ENCODE peak calls at places on chromosomes 1 and 21, in eight cellular contexts. A, Y, G, N, J, P, U and K are unnamed samples.
A peak's percentile ranks its signal among the peaks of the same experiment; 100 is the strongest.

GRCh38 chr21:31276663-31277062 is 67.4 kb downstream of the TIAM1 start:
- DNase-seq in A (no peak), Y (no peak), G (no peak), N (no peak), J (no peak), P (no peak), U (no peak), K (no peak)

GRCh38 chr1:148367596-148367995 is 115.5 kb downstream of the PPIAL4G start:
- DNase-seq in A (no peak), Y (no peak), G (peak; percentile 50), N (no peak), J (no peak), P (no peak), U (no peak), K (no peak)

GRCh38 chr1:245501635-245502034 is 346.9 kb downstream of the KIF26B start:
- DNase-seq in A (no peak), Y (no peak), G (no peak), N (no peak), J (no peak), P (no peak), U (no peak), K (no peak)

GRCh38 chr1:1770102-1770501 is 8.2 kb downstream of the NADK start:
- DNase-seq in A (no peak), Y (no peak), G (no peak), N (no peak), J (no peak), P (no peak), U (no peak), K (no peak)

GRCh38 chr21:29330797-29331196 is 32.1 kb downstream of the BACH1 start:
- DNase-seq in A (no peak), Y (no peak), G (no peak), N (no peak), J (no peak), P (no peak), U (no peak), K (no peak)

GRCh38 chr1:48870596-48870995 is 93.9 kb upstream of the BEND5 start:
- DNase-seq in A (peak; percentile 32), Y (no peak), G (peak; percentile 56), N (peak; percentile 49), J (no peak), P (peak; percentile 17), U (no peak), K (no peak)

GRCh38 chr1:109229531-109230127 is 15.9 kb downstream of the SARS1 start:
- DNase-seq in A (no peak), Y (peak; percentile 54), G (no peak), N (peak; percentile 21), J (no peak), P (no peak), U (no peak), K (no peak)

GRCh38 chr21:21898801-21899200 is 900.6 kb downstream of the NCAM2 start:
- DNase-seq in A (no peak), Y (no peak), G (peak; percentile 13), N (no peak), J (no peak), P (no peak), U (no peak), K (no peak)

GRCh38 chr1:197195100-197195499 is 48.6 kb upstream of the ASPM start:
- DNase-seq in A (no peak), Y (no peak), G (no peak), N (no peak), J (no peak), P (no peak), U (no peak), K (no peak)

GRCh38 chr1:206589206-206589605 is 23.1 kb downstream of the EIF2D start:
- DNase-seq in A (no peak), Y (no peak), G (peak; percentile 92), N (no peak), J (no peak), P (peak; percentile 30), U (peak; percentile 84), K (no peak)

DNA sequence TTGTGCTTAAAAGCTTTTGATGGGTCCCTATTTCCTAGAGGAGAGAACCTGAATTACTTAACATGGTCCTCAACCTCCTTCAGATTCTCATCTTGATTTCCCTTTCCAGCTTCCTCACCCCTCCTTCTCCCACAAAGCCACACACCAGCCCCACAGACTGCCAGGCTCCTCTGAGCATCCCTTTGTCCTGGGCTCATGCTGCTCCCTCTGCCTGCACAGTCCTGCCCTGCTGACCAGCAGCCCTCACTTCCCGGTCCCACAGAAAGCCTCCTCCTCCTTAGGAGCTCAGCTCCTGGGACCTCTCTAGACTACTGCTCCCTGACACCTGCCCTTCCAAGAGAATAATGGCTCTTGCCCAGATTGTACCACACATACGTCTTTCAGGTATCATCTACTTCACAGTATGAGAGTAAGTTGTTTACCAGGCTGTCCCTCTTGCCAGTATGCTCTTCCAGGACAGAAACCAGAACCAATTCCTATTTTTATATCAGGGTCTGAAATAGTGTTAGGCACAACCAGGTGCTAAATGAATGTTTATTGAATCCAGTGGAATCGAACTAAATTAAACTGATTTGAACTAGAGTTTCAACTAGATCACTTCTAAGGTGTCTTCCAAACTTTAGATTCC is 373.4 kb downstream of the LMX1A start:
- DNase-seq in A (no peak), Y (peak; percentile 61), G (no peak), N (no peak), J (no peak), P (no peak), U (no peak), K (no peak)
- TF ChIP-seq CTCF in A (no peak), Y (no peak), G (no peak), N (no peak), J (no peak), P (no peak), U (no peak), K (no peak)

GRCh38 chr1:226762988-226763740 is 24.1 kb upstream of the ITPKB start:
- DNase-seq in A (no peak), Y (no peak), G (no peak), N (no peak), J (no peak), P (no peak), U (no peak), K (no peak)
- TF ChIP-seq CTCF in A (no peak), Y (no peak), G (no peak), N (no peak), J (no peak), P (no peak), U (no peak), K (no peak)

GRCh38 chr1:159421821-159422220 is 10.2 kb upstream of the OR10J4 start:
- DNase-seq in A (no peak), Y (no peak), G (no peak), N (peak; percentile 19), J (no peak), P (no peak), U (no peak), K (no peak)
- TF ChIP-seq CTCF in A (peak; percentile 23), Y (no peak), G (peak; percentile 6), N (peak; percentile 83), J (peak; percentile 22), P (no peak), U (no peak), K (no peak)

DNA sequence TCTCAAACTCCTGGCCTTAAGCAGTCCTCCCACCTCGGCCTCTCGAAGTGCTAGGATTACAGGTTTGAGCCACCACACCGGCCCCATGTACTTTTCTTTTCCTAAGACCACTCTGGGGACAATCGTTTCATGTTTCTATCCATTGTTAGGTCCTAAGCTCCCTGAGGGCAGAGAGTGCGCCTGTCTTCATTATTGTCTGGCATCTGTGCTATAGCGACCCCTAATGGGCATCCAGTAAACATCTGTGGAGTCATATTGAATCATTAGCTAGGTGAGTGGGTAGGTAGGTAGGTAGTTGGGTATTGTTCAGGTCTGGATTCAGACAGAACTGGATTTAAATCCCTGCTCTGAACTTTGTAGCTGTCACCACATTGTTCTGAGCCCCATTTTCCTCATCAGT is 66.1 kb downstream of the TMEM53 start:
- DNase-seq in A (no peak), Y (no peak), G (no peak), N (no peak), J (no peak), P (no peak), U (no peak), K (peak; percentile 20)
- TF ChIP-seq CTCF in A (no peak), Y (no peak), G (peak; percentile 44), N (peak; percentile 36), J (no peak), P (no peak), U (no peak), K (no peak)

DNA sequence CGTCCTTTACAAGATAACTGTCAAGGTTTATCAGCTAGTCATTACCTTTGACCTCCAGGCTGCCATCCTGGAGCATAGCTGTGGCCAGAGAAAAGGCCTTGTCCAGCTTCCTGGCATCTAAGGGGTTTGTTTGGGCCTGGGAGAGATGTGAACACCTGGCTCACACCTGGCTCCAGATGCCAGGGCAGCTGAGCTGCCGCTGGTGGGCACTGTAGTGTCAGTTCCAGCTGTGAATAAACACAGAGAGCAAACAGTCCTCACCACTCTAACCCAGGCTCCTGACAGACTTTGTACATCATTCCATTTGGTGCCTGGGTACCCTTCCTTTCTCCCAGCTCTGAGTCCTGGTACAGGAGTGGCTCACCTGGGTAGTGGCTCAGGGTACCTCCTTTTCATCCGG is 14.3 kb upstream of the KCNA10 start:
- DNase-seq in A (no peak), Y (no peak), G (no peak), N (no peak), J (no peak), P (no peak), U (no peak), K (no peak)
- TF ChIP-seq CTCF in A (no peak), Y (no peak), G (no peak), N (no peak), J (no peak), P (no peak), U (no peak), K (no peak)

GRCh38 chr1:86396503-86396900 is 379 bp upstream of the ODF2L start:
- DNase-seq in A (no peak), Y (no peak), G (no peak), N (no peak), J (no peak), P (peak; percentile 18), U (no peak), K (no peak)

GRCh38 chr1:86394416-86394815 is 1.7 kb downstream of the ODF2L start:
- DNase-seq in A (no peak), Y (no peak), G (peak; percentile 50), N (no peak), J (no peak), P (no peak), U (no peak), K (no peak)

GRCh38 chr1:86395771-86396502 is at the start of gene ODF2L:
- DNase-seq in A (peak; percentile 90), Y (peak; percentile 92), G (peak; percentile 87), N (peak; percentile 91), J (peak; percentile 82), P (peak; percentile 91), U (peak; percentile 94), K (peak; percentile 83)
- TF ChIP-seq CTCF in A (no peak), Y (peak; percentile 12), G (no peak), N (no peak), J (no peak), P (no peak), U (no peak), K (no peak)

GRCh38 chr21:43919871-43920801 is 55.1 kb downstream of the AGPAT3 start:
- DNase-seq in A (no peak), Y (peak; percentile 27), G (no peak), N (no peak), J (no peak), P (peak; percentile 63), U (no peak), K (no peak)
- TF ChIP-seq CTCF in A (no peak), Y (no peak), G (no peak), N (no peak), J (no peak), P (no peak), U (no peak), K (no peak)

GRCh38 chr1:169105434-169106094 is 926 bp upstream of the ATP1B1 start:
- DNase-seq in A (peak; percentile 99), Y (peak; percentile 88), G (no peak), N (peak; percentile 83), J (peak; percentile 95), P (peak; percentile 94), U (peak; percentile 82), K (peak; percentile 68)
- TF ChIP-seq CTCF in A (no peak), Y (no peak), G (no peak), N (no peak), J (peak; percentile 17), P (peak; percentile 18), U (peak; percentile 16), K (no peak)